ENCODE peak calls at places on chromosomes 2 and 18, in four cellular contexts. B is glutamatergic neuron, R is cardiac muscle cell, J is endothelial cell. I is an unnamed sample.

GRCh38 chr2:200405599-200406298 is 99.3 kb downstream of the SPATS2L start:
- DNase-seq in B (no peak), R (no peak), J (no peak), I (no peak)

GRCh38 chr2:178271629-178272333 is 77.5 kb downstream of the OSBPL6 start:
- DNase-seq in B (no peak), R (peak), J (no peak), I (no peak)

GRCh38 chr2:197613509-197613987 is 61.8 kb downstream of the RFTN2 start:
- DNase-seq in B (no peak), R (no peak), J (no peak), I (no peak)

GRCh38 chr2:190180313-190181065 is 118.0 kb upstream of the MSTN start:
- DNase-seq in B (peak), R (peak), J (peak), I (peak)

GRCh38 chr2:160952462-160952861 is 207.8 kb upstream of the TANK start:
- DNase-seq in B (no peak), R (no peak), J (no peak), I (no peak)

GRCh38 chr2:99881901-99882591 is 260.3 kb downstream of the AFF3 start:
- DNase-seq in B (peak), R (peak), J (no peak), I (no peak)

GRCh38 chr18:31513189-31513907 is 15.4 kb downstream of the DSG2 start:
- DNase-seq in B (no peak), R (no peak), J (no peak), I (no peak)

GRCh38 chr18:54805571-54806334 is 22.5 kb upstream of the RAB27B start:
- DNase-seq in B (no peak), R (peak), J (no peak), I (no peak)

GRCh38 chr2:27214936-27215335 is 2.2 kb upstream of the CAD start:
- DNase-seq in B (no peak), R (no peak), J (no peak), I (no peak)

GRCh38 chr2:27211241-27211942 is 449 bp upstream of the ATRAID start:
- DNase-seq in B (no peak), R (no peak), J (no peak), I (peak)

GRCh38 chr2:27209621-27210401 is 2.0 kb upstream of the ATRAID start:
- DNase-seq in B (no peak), R (no peak), J (no peak), I (no peak)

GRCh38 chr2:27212626-27213471 is 781 bp upstream of the SLC5A6 start:
- DNase-seq in B (no peak), R (peak), J (peak), I (peak)

DNA sequence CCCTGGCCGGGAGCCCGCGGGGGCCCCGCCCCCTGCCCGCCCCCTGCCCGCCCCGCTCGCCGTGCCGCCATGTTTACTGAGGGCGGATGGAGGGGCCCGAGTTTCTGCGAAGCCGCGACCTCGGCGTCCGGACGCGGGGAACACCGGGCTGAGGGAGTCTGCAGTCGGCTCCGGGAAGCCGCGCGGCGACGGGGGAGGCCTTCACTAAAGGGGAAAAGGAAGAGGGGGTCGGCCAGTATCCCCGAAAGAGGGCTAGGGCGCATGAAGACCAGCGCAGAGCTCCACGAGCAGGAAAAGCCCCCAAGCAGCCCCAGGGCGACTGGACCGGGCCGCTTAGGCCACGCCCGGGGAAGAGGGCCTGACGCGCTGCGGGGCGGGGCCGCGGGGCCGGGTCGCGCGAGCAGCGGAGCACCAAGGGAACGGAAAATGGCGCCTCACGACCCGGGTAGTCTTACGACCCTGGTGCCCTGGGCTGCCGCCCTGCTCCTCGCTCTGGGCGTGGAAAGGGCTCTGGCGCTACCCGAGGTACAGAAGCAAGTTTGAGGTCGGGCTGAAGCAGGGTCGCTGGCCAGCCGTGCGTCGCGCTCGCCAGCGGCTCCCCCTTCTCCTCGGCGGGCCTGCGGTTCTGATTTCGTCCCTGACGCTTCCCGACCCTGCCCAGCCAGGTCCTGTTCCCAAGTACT is at the start of the genes ATRAID and SLC5A6:
- DNase-seq in B (peak), R (peak), J (peak), I (peak)
- TF ChIP-seq CTCF in B (no peak), R (no peak), J (no peak), I (no peak)

DNA sequence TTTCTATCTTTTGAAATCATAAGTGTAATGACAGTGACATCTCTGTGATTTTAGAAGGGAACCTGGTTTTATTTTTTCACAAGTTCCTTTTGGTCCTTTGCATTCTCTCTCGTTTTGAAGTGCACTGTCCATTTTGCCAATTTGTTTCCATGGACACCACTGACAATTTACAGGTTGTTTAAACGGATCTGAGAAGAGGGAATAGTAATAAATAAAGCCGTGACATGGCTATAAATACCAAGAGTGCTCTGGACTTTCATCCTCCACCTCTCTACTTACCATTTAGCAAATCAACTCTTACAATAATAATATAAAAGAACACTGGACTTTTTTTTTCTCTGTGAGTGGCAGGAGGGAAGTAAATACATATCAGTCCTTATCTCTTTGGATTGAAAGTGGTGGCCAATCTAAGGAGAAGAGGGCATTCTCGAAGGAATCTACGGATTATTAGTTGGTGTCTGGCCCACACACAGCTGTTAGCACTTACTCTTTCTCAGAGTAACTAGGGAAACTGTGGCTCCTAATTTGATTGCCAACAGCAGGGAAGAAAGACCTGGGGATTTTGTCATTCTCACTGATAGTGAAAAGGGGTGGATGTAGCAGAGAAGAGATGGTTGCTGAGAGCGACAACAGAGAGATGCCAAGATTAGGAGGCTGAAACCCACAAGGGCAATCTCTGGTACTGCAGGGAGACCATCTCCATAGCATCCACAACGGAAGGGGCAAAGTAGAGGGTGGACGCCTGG is 108.7 kb upstream of the FSHR start:
- DNase-seq in B (no peak), R (no peak), J (no peak), I (no peak)
- TF ChIP-seq CTCF in B (no peak), R (no peak), J (no peak), I (no peak)

DNA sequence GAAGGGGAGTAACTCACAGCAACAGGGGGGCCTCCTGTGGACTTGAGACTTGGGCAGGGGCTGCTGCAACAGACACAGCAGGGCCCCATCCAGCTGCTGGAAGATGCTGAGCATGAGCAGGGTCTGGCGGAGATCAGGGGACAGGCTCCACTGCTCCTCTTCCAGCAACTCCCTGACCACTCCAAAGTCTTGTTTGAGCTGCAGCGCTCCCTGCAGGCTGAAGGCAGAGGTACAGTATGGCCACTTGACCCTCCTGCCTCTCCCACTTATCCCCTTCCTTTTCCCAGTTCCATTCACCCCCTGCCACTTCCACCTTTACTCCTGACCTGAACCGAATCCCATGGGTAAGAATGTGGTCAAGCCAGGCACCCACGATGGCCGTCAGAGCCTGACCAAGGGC is 2.4 kb upstream of the MRPL53 start:
- DNase-seq in B (peak), R (no peak), J (peak), I (no peak)
- TF ChIP-seq CTCF in B (peak), R (peak), J (peak), I (peak)

DNA sequence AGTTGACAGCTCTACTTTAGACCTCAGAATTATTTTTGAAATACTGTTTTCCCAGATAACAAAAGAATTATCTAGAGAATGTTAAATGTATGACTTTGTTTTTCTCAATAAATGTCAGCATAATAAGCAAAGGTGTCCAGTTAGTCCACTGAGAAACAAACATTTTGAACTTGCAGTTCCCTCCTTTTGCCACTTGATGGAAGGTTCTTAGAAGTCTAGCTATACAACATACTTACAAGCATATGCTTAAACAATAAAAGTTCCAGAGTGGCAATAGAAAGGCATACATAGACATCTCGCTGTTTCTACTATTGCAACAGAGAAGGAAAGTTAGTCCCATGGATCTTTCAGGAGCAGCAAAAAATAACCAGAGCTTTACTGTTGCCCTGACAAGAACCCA is 11.8 kb downstream of the NDUFA10 start:
- DNase-seq in B (no peak), R (no peak), J (no peak), I (no peak)
- TF ChIP-seq CTCF in B (peak), R (peak), J (peak), I (peak)

DNA sequence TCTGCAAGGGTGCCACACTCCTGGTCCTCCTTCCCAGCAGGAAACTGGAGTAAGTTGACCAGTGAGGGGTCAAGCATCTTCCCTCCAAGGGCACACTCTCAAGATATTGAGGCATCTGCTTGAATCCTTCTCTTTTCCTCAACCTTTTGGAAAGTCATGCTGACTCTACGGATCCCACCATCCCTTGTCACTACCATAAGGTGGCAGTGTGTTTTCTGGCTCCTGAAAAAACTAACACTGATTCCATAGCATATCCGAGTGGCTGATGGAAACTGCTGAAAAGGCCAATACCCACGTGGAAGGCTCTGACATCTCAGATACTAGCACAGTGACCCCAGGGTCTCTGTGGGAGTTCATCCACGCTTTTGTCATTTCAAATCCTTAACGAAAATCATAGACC is 37.1 kb downstream of the GPR45 start:
- DNase-seq in B (no peak), R (no peak), J (no peak), I (no peak)
- TF ChIP-seq CTCF in B (no peak), R (no peak), J (no peak), I (no peak)

DNA sequence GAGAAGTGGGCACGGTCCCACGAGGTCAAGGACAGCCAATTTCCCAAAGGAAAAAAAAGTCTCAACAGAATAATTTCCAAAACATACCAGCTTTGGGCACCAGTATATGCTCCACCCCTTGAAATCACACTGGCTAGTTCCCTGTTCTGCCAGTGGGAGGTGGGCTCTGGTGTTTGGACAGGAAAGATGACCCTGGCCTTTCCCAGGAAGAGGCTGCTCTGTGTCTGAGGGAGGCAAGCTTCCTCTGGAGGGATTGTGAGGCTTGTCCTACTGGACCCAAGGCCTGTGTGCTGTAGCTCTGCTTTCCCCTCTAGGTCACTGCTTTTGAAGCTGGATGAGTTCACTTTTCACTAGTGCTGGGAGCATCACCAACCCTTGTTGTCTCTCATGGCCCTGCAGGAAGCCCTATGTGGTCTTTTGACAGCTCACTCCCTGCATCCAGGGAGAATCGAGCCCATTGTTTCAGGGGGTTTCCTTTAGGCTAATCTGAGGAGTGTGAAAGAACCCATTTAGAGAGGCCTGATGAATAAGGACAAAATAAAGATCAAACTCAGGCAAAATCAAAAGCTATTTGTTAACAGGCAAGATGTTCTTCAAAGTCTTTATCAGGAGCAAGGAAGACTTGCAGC is 36.3 kb downstream of the CXCR4 start:
- DNase-seq in B (no peak), R (no peak), J (no peak), I (peak)
- TF ChIP-seq CTCF in B (no peak), R (no peak), J (no peak), I (no peak)

GRCh38 chr2:61689526-61689925 is 151.4 kb upstream of the XPO1 start:
- DNase-seq in B (no peak), R (no peak), J (no peak), I (no peak)
- TF ChIP-seq CTCF in B (no peak), R (no peak), J (no peak), I (no peak)

DNA sequence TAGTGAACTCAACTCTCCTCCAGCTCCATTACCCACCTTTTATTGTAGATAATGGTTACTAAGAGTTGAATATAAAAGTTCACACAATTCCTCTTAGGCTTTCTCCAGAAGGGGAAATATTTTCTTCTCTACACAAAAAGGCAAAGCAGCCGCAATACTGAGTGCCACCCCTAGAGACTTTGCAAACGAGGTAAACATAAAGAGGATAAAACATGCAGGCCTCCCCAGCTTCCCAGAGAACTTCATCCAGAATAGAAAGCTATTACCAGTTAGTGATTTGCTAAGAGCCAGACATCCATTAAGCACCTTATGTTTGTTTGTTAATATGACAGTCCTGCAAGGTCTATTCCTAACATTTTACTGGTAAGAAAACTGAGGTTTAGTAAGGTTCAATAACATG is 17.4 kb downstream of the ZNF521 start:
- DNase-seq in B (no peak), R (no peak), J (no peak), I (no peak)
- TF ChIP-seq CTCF in B (peak), R (peak), J (peak), I (peak)

DNA sequence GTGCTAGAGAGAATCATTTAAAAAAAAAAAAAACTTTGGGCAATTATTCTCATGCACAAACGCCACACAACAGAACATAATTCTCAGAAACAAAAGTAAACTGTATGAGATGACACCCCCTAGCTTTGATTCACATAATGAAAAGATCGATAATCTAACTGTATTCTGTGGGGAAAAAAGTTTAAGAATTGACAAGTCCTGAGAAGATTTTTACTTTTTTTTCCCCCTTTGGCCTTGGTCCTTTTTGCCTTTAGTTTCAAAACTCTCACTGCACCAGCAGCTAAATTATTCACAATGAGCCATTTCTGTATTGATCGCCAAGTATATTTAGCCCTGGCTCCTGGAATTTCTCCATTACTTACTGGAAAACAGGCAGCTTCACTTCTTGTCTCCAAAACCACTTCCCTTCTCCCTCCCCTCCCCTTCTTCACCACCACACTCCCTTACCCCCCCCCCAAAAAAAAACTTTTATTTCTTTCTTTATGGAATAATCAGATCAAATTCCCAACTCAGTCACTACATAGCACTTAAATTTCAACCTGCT is 2.0 kb downstream of the IKZF2 start:
- DNase-seq in B (no peak), R (no peak), J (no peak), I (no peak)
- TF ChIP-seq CTCF in B (no peak), R (no peak), J (no peak), I (peak)